ENCODE peak calls at places on chromosomes 12 and 14, in seven cellular contexts. One of them, this sample, is unnamed.

GRCh38 chr12:82524020-82524419 is 162.7 kb upstream of the TMTC2 start:
- DNase-seq in CD8-positive, alpha-beta memory T cell: no peak
- DNase-seq in stimulated activated CD4-positive, alpha-beta T cell treated with anti-CD3 and anti-CD28 coated beads, Interleukin-15, amount 100 ng/mL, for 24 hours: no peak
- DNase-seq in posterior cingulate gyrus: no peak
- DNase-seq in RPMI7951: no peak
- DNase-seq in AML-193: no peak
- DNase-seq in GM18507: no peak
- DNase-seq in this sample: peak; percentile 45

GRCh38 chr12:4858385-4858784 is 51.3 kb upstream of the KCNA1 start:
- DNase-seq in posterior cingulate gyrus: peak; percentile 35
- DNase-seq in AML-193: no peak
- DNase-seq in CD8-positive, alpha-beta memory T cell: no peak
- DNase-seq in stimulated activated CD4-positive, alpha-beta T cell treated with anti-CD3 and anti-CD28 coated beads, Interleukin-15, amount 100 ng/mL, for 24 hours: no peak
- DNase-seq in GM18507: no peak
- DNase-seq in RPMI7951: no peak
- DNase-seq in this sample: peak; percentile 46

GRCh38 chr14:20489093-20489994 is 16.0 kb upstream of the RNASE10 start:
- DNase-seq in posterior cingulate gyrus: no peak
- DNase-seq in CD8-positive, alpha-beta memory T cell: peak; percentile 23
- DNase-seq in GM18507: no peak
- DNase-seq in stimulated activated CD4-positive, alpha-beta T cell treated with anti-CD3 and anti-CD28 coated beads, Interleukin-15, amount 100 ng/mL, for 24 hours: no peak
- DNase-seq in AML-193: peak; percentile 72
- DNase-seq in RPMI7951: peak; percentile 16
- DNase-seq in this sample: no peak

GRCh38 chr14:68824517-68825347 is 31.9 kb upstream of the ZFP36L1 start:
- DNase-seq in AML-193: peak; percentile 52
- DNase-seq in GM18507: no peak
- DNase-seq in RPMI7951: peak; percentile 76
- DNase-seq in CD8-positive, alpha-beta memory T cell: no peak
- DNase-seq in stimulated activated CD4-positive, alpha-beta T cell treated with anti-CD3 and anti-CD28 coated beads, Interleukin-15, amount 100 ng/mL, for 24 hours: peak; percentile 65
- DNase-seq in posterior cingulate gyrus: peak; percentile 62
- DNase-seq in this sample: peak; percentile 61

GRCh38 chr12:112841891-112842290 is 50.3 kb downstream of the RPH3A start:
- DNase-seq in RPMI7951: peak; percentile 53
- DNase-seq in AML-193: no peak
- DNase-seq in GM18507: no peak
- DNase-seq in stimulated activated CD4-positive, alpha-beta T cell treated with anti-CD3 and anti-CD28 coated beads, Interleukin-15, amount 100 ng/mL, for 24 hours: no peak
- DNase-seq in posterior cingulate gyrus: no peak
- DNase-seq in CD8-positive, alpha-beta memory T cell: no peak
- DNase-seq in this sample: no peak

GRCh38 chr14:94753067-94753466 is 16.8 kb downstream of the GSC start:
- DNase-seq in stimulated activated CD4-positive, alpha-beta T cell treated with anti-CD3 and anti-CD28 coated beads, Interleukin-15, amount 100 ng/mL, for 24 hours: no peak
- DNase-seq in CD8-positive, alpha-beta memory T cell: no peak
- DNase-seq in GM18507: no peak
- DNase-seq in RPMI7951: no peak
- DNase-seq in posterior cingulate gyrus: no peak
- DNase-seq in AML-193: no peak
- DNase-seq in this sample: no peak

GRCh38 chr12:119208626-119209061 is 29.9 kb downstream of the HSPB8 start:
- DNase-seq in posterior cingulate gyrus: peak; percentile 50
- DNase-seq in AML-193: no peak
- DNase-seq in stimulated activated CD4-positive, alpha-beta T cell treated with anti-CD3 and anti-CD28 coated beads, Interleukin-15, amount 100 ng/mL, for 24 hours: no peak
- DNase-seq in CD8-positive, alpha-beta memory T cell: no peak
- DNase-seq in GM18507: no peak
- DNase-seq in RPMI7951: no peak
- DNase-seq in this sample: peak; percentile 72

GRCh38 chr12:101616027-101616494 is 21.3 kb downstream of the MYBPC1 start:
- DNase-seq in posterior cingulate gyrus: no peak
- DNase-seq in RPMI7951: peak; percentile 2
- DNase-seq in AML-193: peak; percentile 8
- DNase-seq in CD8-positive, alpha-beta memory T cell: no peak
- DNase-seq in GM18507: no peak
- DNase-seq in stimulated activated CD4-positive, alpha-beta T cell treated with anti-CD3 and anti-CD28 coated beads, Interleukin-15, amount 100 ng/mL, for 24 hours: no peak
- DNase-seq in this sample: no peak

GRCh38 chr14:51382506-51382905 is 142.5 kb downstream of the TMX1 start:
- DNase-seq in stimulated activated CD4-positive, alpha-beta T cell treated with anti-CD3 and anti-CD28 coated beads, Interleukin-15, amount 100 ng/mL, for 24 hours: no peak
- DNase-seq in GM18507: no peak
- DNase-seq in CD8-positive, alpha-beta memory T cell: no peak
- DNase-seq in AML-193: no peak
- DNase-seq in RPMI7951: no peak
- DNase-seq in posterior cingulate gyrus: no peak
- DNase-seq in this sample: no peak

GRCh38 chr14:100187247-100187833 is 27.9 kb upstream of the DEGS2 start:
- DNase-seq in stimulated activated CD4-positive, alpha-beta T cell treated with anti-CD3 and anti-CD28 coated beads, Interleukin-15, amount 100 ng/mL, for 24 hours: no peak
- DNase-seq in RPMI7951: no peak
- DNase-seq in GM18507: no peak
- DNase-seq in AML-193: no peak
- DNase-seq in CD8-positive, alpha-beta memory T cell: no peak
- DNase-seq in posterior cingulate gyrus: no peak
- DNase-seq in this sample: no peak

GRCh38 chr12:56315256-56315625 is 547 bp downstream of the CNPY2 start:
- DNase-seq in stimulated activated CD4-positive, alpha-beta T cell treated with anti-CD3 and anti-CD28 coated beads, Interleukin-15, amount 100 ng/mL, for 24 hours: no peak
- DNase-seq in AML-193: no peak
- DNase-seq in RPMI7951: peak; percentile 12
- DNase-seq in CD8-positive, alpha-beta memory T cell: no peak
- DNase-seq in GM18507: no peak
- DNase-seq in posterior cingulate gyrus: peak; percentile 56
- DNase-seq in this sample: peak; percentile 81

GRCh38 chr12:28574746-28575592 is 384.7 kb downstream of the CCDC91 start:
- DNase-seq in AML-193: no peak
- DNase-seq in posterior cingulate gyrus: no peak
- DNase-seq in GM18507: no peak
- DNase-seq in RPMI7951: no peak
- DNase-seq in CD8-positive, alpha-beta memory T cell: no peak
- DNase-seq in stimulated activated CD4-positive, alpha-beta T cell treated with anti-CD3 and anti-CD28 coated beads, Interleukin-15, amount 100 ng/mL, for 24 hours: no peak
- DNase-seq in this sample: no peak

GRCh38 chr12:12975322-12976077 is 23.5 kb upstream of the GPRC5D start:
- DNase-seq in CD8-positive, alpha-beta memory T cell: no peak
- DNase-seq in stimulated activated CD4-positive, alpha-beta T cell treated with anti-CD3 and anti-CD28 coated beads, Interleukin-15, amount 100 ng/mL, for 24 hours: no peak
- DNase-seq in GM18507: no peak
- DNase-seq in RPMI7951: peak; percentile 66
- DNase-seq in AML-193: peak; percentile 31
- DNase-seq in posterior cingulate gyrus: peak; percentile 32
- DNase-seq in this sample: peak; percentile 84

GRCh38 chr12:116130431-116130830 is 147.1 kb downstream of the MED13L start:
- DNase-seq in stimulated activated CD4-positive, alpha-beta T cell treated with anti-CD3 and anti-CD28 coated beads, Interleukin-15, amount 100 ng/mL, for 24 hours: no peak
- DNase-seq in AML-193: no peak
- DNase-seq in CD8-positive, alpha-beta memory T cell: no peak
- DNase-seq in RPMI7951: peak; percentile 75
- DNase-seq in GM18507: no peak
- DNase-seq in posterior cingulate gyrus: no peak
- DNase-seq in this sample: no peak

GRCh38 chr12:124938066-124938465 is 23.6 kb upstream of the UBC start:
- DNase-seq in CD8-positive, alpha-beta memory T cell: no peak
- DNase-seq in GM18507: no peak
- DNase-seq in RPMI7951: no peak
- DNase-seq in posterior cingulate gyrus: no peak
- DNase-seq in stimulated activated CD4-positive, alpha-beta T cell treated with anti-CD3 and anti-CD28 coated beads, Interleukin-15, amount 100 ng/mL, for 24 hours: no peak
- DNase-seq in AML-193: no peak
- DNase-seq in this sample: no peak

GRCh38 chr12:71710276-71711125 is 24.6 kb downstream of the TMEM19 start:
- DNase-seq in AML-193: no peak
- DNase-seq in stimulated activated CD4-positive, alpha-beta T cell treated with anti-CD3 and anti-CD28 coated beads, Interleukin-15, amount 100 ng/mL, for 24 hours: peak; percentile 13
- DNase-seq in CD8-positive, alpha-beta memory T cell: no peak
- DNase-seq in posterior cingulate gyrus: no peak
- DNase-seq in GM18507: no peak
- DNase-seq in RPMI7951: peak; percentile 80
- DNase-seq in this sample: no peak

GRCh38 chr14:99672506-99673327 is 11.4 kb upstream of the CYP46A1 start:
- DNase-seq in AML-193: no peak
- DNase-seq in posterior cingulate gyrus: no peak
- DNase-seq in GM18507: no peak
- DNase-seq in stimulated activated CD4-positive, alpha-beta T cell treated with anti-CD3 and anti-CD28 coated beads, Interleukin-15, amount 100 ng/mL, for 24 hours: no peak
- DNase-seq in RPMI7951: no peak
- DNase-seq in CD8-positive, alpha-beta memory T cell: no peak
- DNase-seq in this sample: no peak

GRCh38 chr12:71551529-71551928 is 111.9 kb downstream of the LGR5 start:
- DNase-seq in GM18507: no peak
- DNase-seq in CD8-positive, alpha-beta memory T cell: no peak
- DNase-seq in RPMI7951: no peak
- DNase-seq in stimulated activated CD4-positive, alpha-beta T cell treated with anti-CD3 and anti-CD28 coated beads, Interleukin-15, amount 100 ng/mL, for 24 hours: no peak
- DNase-seq in AML-193: peak; percentile 10
- DNase-seq in posterior cingulate gyrus: no peak
- DNase-seq in this sample: peak; percentile 60

GRCh38 chr12:89786177-89786810 is 77.7 kb upstream of the ATP2B1 start:
- DNase-seq in AML-193: no peak
- DNase-seq in stimulated activated CD4-positive, alpha-beta T cell treated with anti-CD3 and anti-CD28 coated beads, Interleukin-15, amount 100 ng/mL, for 24 hours: no peak
- DNase-seq in GM18507: no peak
- DNase-seq in posterior cingulate gyrus: no peak
- DNase-seq in RPMI7951: no peak
- DNase-seq in CD8-positive, alpha-beta memory T cell: no peak
- DNase-seq in this sample: no peak

GRCh38 chr12:65184858-65185229 is 15.5 kb downstream of the LEMD3 start:
- DNase-seq in stimulated activated CD4-positive, alpha-beta T cell treated with anti-CD3 and anti-CD28 coated beads, Interleukin-15, amount 100 ng/mL, for 24 hours: no peak
- DNase-seq in GM18507: no peak
- DNase-seq in posterior cingulate gyrus: no peak
- DNase-seq in CD8-positive, alpha-beta memory T cell: no peak
- DNase-seq in RPMI7951: no peak
- DNase-seq in AML-193: no peak
- DNase-seq in this sample: no peak

GRCh38 chr14:21924479-21924878 is 250.9 kb upstream of the OR4E1 start:
- DNase-seq in CD8-positive, alpha-beta memory T cell: peak; percentile 76
- DNase-seq in stimulated activated CD4-positive, alpha-beta T cell treated with anti-CD3 and anti-CD28 coated beads, Interleukin-15, amount 100 ng/mL, for 24 hours: peak; percentile 60
- DNase-seq in posterior cingulate gyrus: no peak
- DNase-seq in RPMI7951: no peak
- DNase-seq in AML-193: no peak
- DNase-seq in GM18507: no peak
- DNase-seq in this sample: no peak

GRCh38 chr12:96578526-96579125 is 89.2 kb downstream of the CFAP54 start:
- DNase-seq in CD8-positive, alpha-beta memory T cell: peak; percentile 47
- DNase-seq in stimulated activated CD4-positive, alpha-beta T cell treated with anti-CD3 and anti-CD28 coated beads, Interleukin-15, amount 100 ng/mL, for 24 hours: no peak
- DNase-seq in GM18507: peak; percentile 17
- DNase-seq in RPMI7951: peak; percentile 50
- DNase-seq in posterior cingulate gyrus: no peak
- DNase-seq in AML-193: peak; percentile 57
- DNase-seq in this sample: peak; percentile 66

GRCh38 chr12:122062832-122063690 is 15.5 kb upstream of the MLXIP start:
- DNase-seq in GM18507: no peak
- DNase-seq in stimulated activated CD4-positive, alpha-beta T cell treated with anti-CD3 and anti-CD28 coated beads, Interleukin-15, amount 100 ng/mL, for 24 hours: no peak
- DNase-seq in RPMI7951: peak; percentile 66
- DNase-seq in posterior cingulate gyrus: no peak
- DNase-seq in CD8-positive, alpha-beta memory T cell: no peak
- DNase-seq in AML-193: peak; percentile 42
- DNase-seq in this sample: peak; percentile 20

GRCh38 chr12:131949431-131950181 is at the start of gene EP400:
- DNase-seq in CD8-positive, alpha-beta memory T cell: peak; percentile 86
- DNase-seq in posterior cingulate gyrus: peak; percentile 92
- DNase-seq in AML-193: peak; percentile 73
- DNase-seq in RPMI7951: peak; percentile 88
- DNase-seq in stimulated activated CD4-positive, alpha-beta T cell treated with anti-CD3 and anti-CD28 coated beads, Interleukin-15, amount 100 ng/mL, for 24 hours: peak; percentile 98
- DNase-seq in GM18507: peak; percentile 95
- DNase-seq in this sample: peak; percentile 93

GRCh38 chr14:68405959-68406358 is 386.9 kb downstream of the ZFP36L1 start:
- DNase-seq in posterior cingulate gyrus: no peak
- DNase-seq in CD8-positive, alpha-beta memory T cell: no peak
- DNase-seq in GM18507: no peak
- DNase-seq in RPMI7951: peak; percentile 20
- DNase-seq in stimulated activated CD4-positive, alpha-beta T cell treated with anti-CD3 and anti-CD28 coated beads, Interleukin-15, amount 100 ng/mL, for 24 hours: no peak
- DNase-seq in AML-193: no peak
- DNase-seq in this sample: no peak

GRCh38 chr12:117097159-117097558 is 2.1 kb downstream of the TESC start:
- DNase-seq in AML-193: no peak
- DNase-seq in stimulated activated CD4-positive, alpha-beta T cell treated with anti-CD3 and anti-CD28 coated beads, Interleukin-15, amount 100 ng/mL, for 24 hours: no peak
- DNase-seq in GM18507: no peak
- DNase-seq in CD8-positive, alpha-beta memory T cell: no peak
- DNase-seq in RPMI7951: no peak
- DNase-seq in posterior cingulate gyrus: no peak
- DNase-seq in this sample: no peak

GRCh38 chr14:106318700-106319099 is 792.3 kb downstream of the TMEM121 start:
- DNase-seq in AML-193: no peak
- DNase-seq in CD8-positive, alpha-beta memory T cell: peak; percentile 49
- DNase-seq in posterior cingulate gyrus: no peak
- DNase-seq in GM18507: peak; percentile 26
- DNase-seq in stimulated activated CD4-positive, alpha-beta T cell treated with anti-CD3 and anti-CD28 coated beads, Interleukin-15, amount 100 ng/mL, for 24 hours: peak; percentile 66
- DNase-seq in RPMI7951: no peak
- DNase-seq in this sample: no peak

GRCh38 chr12:49054096-49054495 is 6.5 kb downstream of the KMT2D start:
- DNase-seq in GM18507: no peak
- DNase-seq in CD8-positive, alpha-beta memory T cell: no peak
- DNase-seq in RPMI7951: no peak
- DNase-seq in stimulated activated CD4-positive, alpha-beta T cell treated with anti-CD3 and anti-CD28 coated beads, Interleukin-15, amount 100 ng/mL, for 24 hours: no peak
- DNase-seq in AML-193: no peak
- DNase-seq in posterior cingulate gyrus: no peak
- DNase-seq in this sample: no peak

GRCh38 chr12:131795064-131795463 is 33.1 kb upstream of the MMP17 start:
- DNase-seq in CD8-positive, alpha-beta memory T cell: no peak
- DNase-seq in GM18507: no peak
- DNase-seq in RPMI7951: no peak
- DNase-seq in stimulated activated CD4-positive, alpha-beta T cell treated with anti-CD3 and anti-CD28 coated beads, Interleukin-15, amount 100 ng/mL, for 24 hours: no peak
- DNase-seq in posterior cingulate gyrus: no peak
- DNase-seq in AML-193: no peak
- DNase-seq in this sample: peak; percentile 33

GRCh38 chr12:94244165-94245133 is 96.1 kb downstream of the PLXNC1 start:
- DNase-seq in RPMI7951: no peak
- DNase-seq in posterior cingulate gyrus: no peak
- DNase-seq in stimulated activated CD4-positive, alpha-beta T cell treated with anti-CD3 and anti-CD28 coated beads, Interleukin-15, amount 100 ng/mL, for 24 hours: peak; percentile 65
- DNase-seq in CD8-positive, alpha-beta memory T cell: no peak
- DNase-seq in AML-193: peak; percentile 94
- DNase-seq in GM18507: no peak
- DNase-seq in this sample: no peak

GRCh38 chr12:119652665-119653064 is 15.3 kb upstream of the PRKAB1 start:
- DNase-seq in RPMI7951: no peak
- DNase-seq in CD8-positive, alpha-beta memory T cell: no peak
- DNase-seq in posterior cingulate gyrus: no peak
- DNase-seq in GM18507: no peak
- DNase-seq in stimulated activated CD4-positive, alpha-beta T cell treated with anti-CD3 and anti-CD28 coated beads, Interleukin-15, amount 100 ng/mL, for 24 hours: no peak
- DNase-seq in AML-193: no peak
- DNase-seq in this sample: no peak

GRCh38 chr14:35399083-35399807 is 5.3 kb downstream of the NFKBIA start:
- DNase-seq in RPMI7951: no peak
- DNase-seq in CD8-positive, alpha-beta memory T cell: no peak
- DNase-seq in stimulated activated CD4-positive, alpha-beta T cell treated with anti-CD3 and anti-CD28 coated beads, Interleukin-15, amount 100 ng/mL, for 24 hours: peak; percentile 44
- DNase-seq in AML-193: no peak
- DNase-seq in GM18507: no peak
- DNase-seq in posterior cingulate gyrus: no peak
- DNase-seq in this sample: no peak